ENCODE peak calls at places on chromosomes 13 and 19, in ten cellular contexts. One of them, this sample, is unnamed.

GRCh38 chr13:37202264-37202663 is 96.8 kb upstream of the CSNK1A1L start:
- DNase-seq in SJSA1: peak
- DNase-seq in effector CD8-positive, alpha-beta T cell: no peak
- DNase-seq in AG04450: peak
- DNase-seq in NCI-H460: no peak
- DNase-seq in NCI-H1092: no peak
- DNase-seq in NCI-H524: no peak
- DNase-seq in stimulated activated CD4-positive, alpha-beta T cell treated with anti-CD3 and anti-CD28 coated beads, Interleukin-15, amount 100 ng/mL, for 1 hour: no peak
- DNase-seq in effector memory CD8-positive, alpha-beta T cell: no peak
- DNase-seq in activated CD8-positive, alpha-beta memory T cell treated with anti-CD3 and anti-CD28 coated beads, Interleukin-2, amount 10 ng/mL, durations not matched to agents 7 days and 5 days: no peak
- DNase-seq in this sample: no peak

GRCh38 chr13:82011355-82011754 is 1670.4 kb upstream of the SPRY2 start:
- DNase-seq in SJSA1: no peak
- DNase-seq in effector CD8-positive, alpha-beta T cell: no peak
- DNase-seq in AG04450: no peak
- DNase-seq in NCI-H460: no peak
- DNase-seq in NCI-H1092: no peak
- DNase-seq in NCI-H524: no peak
- DNase-seq in stimulated activated CD4-positive, alpha-beta T cell treated with anti-CD3 and anti-CD28 coated beads, Interleukin-15, amount 100 ng/mL, for 1 hour: no peak
- DNase-seq in effector memory CD8-positive, alpha-beta T cell: no peak
- DNase-seq in activated CD8-positive, alpha-beta memory T cell treated with anti-CD3 and anti-CD28 coated beads, Interleukin-2, amount 10 ng/mL, durations not matched to agents 7 days and 5 days: no peak
- DNase-seq in this sample: no peak

GRCh38 chr19:1074512-1075283 is 7.7 kb downstream of the ARHGAP45 start:
- DNase-seq in SJSA1: no peak
- DNase-seq in effector CD8-positive, alpha-beta T cell: peak
- DNase-seq in AG04450: no peak
- DNase-seq in NCI-H460: peak
- DNase-seq in NCI-H1092: peak
- DNase-seq in NCI-H524: peak
- DNase-seq in stimulated activated CD4-positive, alpha-beta T cell treated with anti-CD3 and anti-CD28 coated beads, Interleukin-15, amount 100 ng/mL, for 1 hour: peak
- DNase-seq in effector memory CD8-positive, alpha-beta T cell: peak
- DNase-seq in activated CD8-positive, alpha-beta memory T cell treated with anti-CD3 and anti-CD28 coated beads, Interleukin-2, amount 10 ng/mL, durations not matched to agents 7 days and 5 days: peak
- DNase-seq in this sample: peak

GRCh38 chr19:45881909-45882528 is 3.9 kb downstream of the IRF2BP1 start:
- DNase-seq in SJSA1: no peak
- DNase-seq in effector CD8-positive, alpha-beta T cell: no peak
- DNase-seq in AG04450: no peak
- DNase-seq in NCI-H460: no peak
- DNase-seq in NCI-H1092: no peak
- DNase-seq in NCI-H524: peak
- DNase-seq in stimulated activated CD4-positive, alpha-beta T cell treated with anti-CD3 and anti-CD28 coated beads, Interleukin-15, amount 100 ng/mL, for 1 hour: no peak
- DNase-seq in effector memory CD8-positive, alpha-beta T cell: no peak
- DNase-seq in activated CD8-positive, alpha-beta memory T cell treated with anti-CD3 and anti-CD28 coated beads, Interleukin-2, amount 10 ng/mL, durations not matched to agents 7 days and 5 days: no peak
- DNase-seq in this sample: no peak

GRCh38 chr19:52533901-52534300 is 6.4 kb downstream of the ZNF808 start:
- DNase-seq in SJSA1: no peak
- DNase-seq in effector CD8-positive, alpha-beta T cell: no peak
- DNase-seq in AG04450: no peak
- DNase-seq in NCI-H460: no peak
- DNase-seq in NCI-H1092: no peak
- DNase-seq in NCI-H524: no peak
- DNase-seq in stimulated activated CD4-positive, alpha-beta T cell treated with anti-CD3 and anti-CD28 coated beads, Interleukin-15, amount 100 ng/mL, for 1 hour: no peak
- DNase-seq in effector memory CD8-positive, alpha-beta T cell: no peak
- DNase-seq in activated CD8-positive, alpha-beta memory T cell treated with anti-CD3 and anti-CD28 coated beads, Interleukin-2, amount 10 ng/mL, durations not matched to agents 7 days and 5 days: no peak
- DNase-seq in this sample: no peak

GRCh38 chr13:42893346-42893745 is 98.7 kb downstream of the EPSTI1 start:
- DNase-seq in SJSA1: no peak
- DNase-seq in effector CD8-positive, alpha-beta T cell: no peak
- DNase-seq in AG04450: no peak
- DNase-seq in NCI-H460: no peak
- DNase-seq in NCI-H1092: no peak
- DNase-seq in NCI-H524: no peak
- DNase-seq in stimulated activated CD4-positive, alpha-beta T cell treated with anti-CD3 and anti-CD28 coated beads, Interleukin-15, amount 100 ng/mL, for 1 hour: no peak
- DNase-seq in effector memory CD8-positive, alpha-beta T cell: no peak
- DNase-seq in activated CD8-positive, alpha-beta memory T cell treated with anti-CD3 and anti-CD28 coated beads, Interleukin-2, amount 10 ng/mL, durations not matched to agents 7 days and 5 days: no peak
- DNase-seq in this sample: no peak

GRCh38 chr19:844300-844971 is 3.6 kb downstream of the PRTN3 start:
- DNase-seq in SJSA1: no peak
- DNase-seq in effector CD8-positive, alpha-beta T cell: no peak
- DNase-seq in AG04450: no peak
- DNase-seq in NCI-H460: no peak
- DNase-seq in NCI-H1092: no peak
- DNase-seq in NCI-H524: no peak
- DNase-seq in stimulated activated CD4-positive, alpha-beta T cell treated with anti-CD3 and anti-CD28 coated beads, Interleukin-15, amount 100 ng/mL, for 1 hour: no peak
- DNase-seq in effector memory CD8-positive, alpha-beta T cell: no peak
- DNase-seq in activated CD8-positive, alpha-beta memory T cell treated with anti-CD3 and anti-CD28 coated beads, Interleukin-2, amount 10 ng/mL, durations not matched to agents 7 days and 5 days: no peak
- DNase-seq in this sample: no peak

GRCh38 chr13:64446372-64446771 is 2783.8 kb downstream of the PCDH9 start:
- DNase-seq in SJSA1: no peak
- DNase-seq in effector CD8-positive, alpha-beta T cell: no peak
- DNase-seq in AG04450: no peak
- DNase-seq in NCI-H460: peak
- DNase-seq in NCI-H1092: no peak
- DNase-seq in NCI-H524: peak
- DNase-seq in stimulated activated CD4-positive, alpha-beta T cell treated with anti-CD3 and anti-CD28 coated beads, Interleukin-15, amount 100 ng/mL, for 1 hour: no peak
- DNase-seq in effector memory CD8-positive, alpha-beta T cell: no peak
- DNase-seq in activated CD8-positive, alpha-beta memory T cell treated with anti-CD3 and anti-CD28 coated beads, Interleukin-2, amount 10 ng/mL, durations not matched to agents 7 days and 5 days: no peak
- DNase-seq in this sample: no peak

GRCh38 chr19:51094696-51095279 is 12.1 kb upstream of the KLK14 start:
- DNase-seq in SJSA1: peak
- DNase-seq in effector CD8-positive, alpha-beta T cell: peak
- DNase-seq in AG04450: no peak
- DNase-seq in NCI-H460: peak
- DNase-seq in NCI-H1092: no peak
- DNase-seq in NCI-H524: peak
- DNase-seq in stimulated activated CD4-positive, alpha-beta T cell treated with anti-CD3 and anti-CD28 coated beads, Interleukin-15, amount 100 ng/mL, for 1 hour: no peak
- DNase-seq in effector memory CD8-positive, alpha-beta T cell: peak
- DNase-seq in activated CD8-positive, alpha-beta memory T cell treated with anti-CD3 and anti-CD28 coated beads, Interleukin-2, amount 10 ng/mL, durations not matched to agents 7 days and 5 days: no peak
- DNase-seq in this sample: no peak